ENCODE peak calls at places on chromosomes 5 and 9, in eight cellular contexts. F, I, W, A, B, J, G and M are unnamed samples.

GRCh38 chr9:14747116-14747515 is 24.6 kb upstream of the CER1 start:
- DNase-seq in B (no peak), F (no peak), J (no peak), A (no peak), W (no peak), I (peak), G (no peak), M (no peak)

GRCh38 chr5:163565931-163566608 is 60.7 kb downstream of the MAT2B start:
- DNase-seq in B (no peak), A (peak), W (no peak), I (peak), F (peak), J (peak), G (no peak), M (peak)

GRCh38 chr9:92600742-92601261 is 65.0 kb upstream of the ECM2 start:
- DNase-seq in W (no peak), I (no peak), B (no peak), G (no peak), J (no peak), F (no peak), A (peak), M (no peak)

GRCh38 chr9:34686231-34686630 is 4.8 kb downstream of the CCL19 start:
- DNase-seq in B (no peak), G (no peak), I (no peak), F (no peak), W (no peak), J (peak), A (no peak), M (no peak)

GRCh38 chr5:96529559-96529958 is 96.5 kb upstream of the PCSK1 start:
- DNase-seq in B (no peak), G (no peak), A (no peak), J (no peak), I (no peak), W (no peak), F (no peak), M (no peak)

GRCh38 chr5:14226992-14227391 is 83.8 kb downstream of the TRIO start:
- DNase-seq in A (no peak), F (no peak), G (no peak), B (no peak), W (no peak), J (no peak), I (no peak), M (no peak)

GRCh38 chr5:159878988-159879471 is 37.3 kb upstream of the ADRA1B start:
- DNase-seq in J (peak), B (no peak), I (peak), A (peak), F (no peak), W (peak), G (no peak), M (no peak)

GRCh38 chr5:15440434-15440833 is 59.5 kb upstream of the FBXL7 start:
- DNase-seq in B (no peak), G (no peak), I (no peak), A (no peak), W (no peak), J (no peak), F (no peak), M (no peak)